ENCODE peak calls at places on chromosomes 6 and 20, in eight cellular contexts. V is stimulated activated CD4-positive, alpha-beta T cell treated with anti-CD3 and anti-CD28 coated beads, TNF-alpha, amount 100 ng/mL, for 24 hours; P is GM12865; Q is pancreas; C is activated naive CD4-positive, alpha-beta T cell treated with Interleukin-2 at 50 U/mL for 16 hours; Y is cardiac septum; B is GM20000; O is tibial artery. R is an unnamed sample.

GRCh38 chr6:50240986-50241385 is 191.3 kb upstream of the DEFB112 start:
- DNase-seq in P (no peak), Y (no peak), O (no peak), C (no peak), Q (no peak), B (no peak), V (no peak), R (no peak)

GRCh38 chr20:11454966-11455799 is 462.5 kb upstream of the BTBD3 start:
- DNase-seq in V (no peak), O (no peak), P (peak; percentile 35), Y (no peak), B (peak; percentile 11), C (no peak), Q (no peak), R (no peak)

GRCh38 chr20:5510446-5510845 is 193.7 kb upstream of the PROKR2 start:
- DNase-seq in B (no peak), O (no peak), Q (no peak), V (no peak), C (no peak), Y (no peak), P (no peak), R (no peak)

GRCh38 chr6:108752733-108753392 is 95.4 kb upstream of the ARMC2 start:
- DNase-seq in B (no peak), P (no peak), O (no peak), C (no peak), Y (no peak), V (no peak), Q (no peak), R (no peak)

GRCh38 chr6:133446789-133447188 is 205.6 kb downstream of the EYA4 start:
- DNase-seq in C (no peak), Y (no peak), O (no peak), V (no peak), P (no peak), Q (no peak), B (no peak), R (no peak)

GRCh38 chr6:110475255-110475654 is 1.2 kb downstream of the SLC22A16 start:
- DNase-seq in P (no peak), B (no peak), V (no peak), Y (no peak), C (no peak), Q (no peak), O (no peak), R (no peak)

GRCh38 chr6:6661684-6662083 is 73.2 kb downstream of the LY86 start:
- DNase-seq in Y (no peak), O (no peak), B (no peak), Q (no peak), P (no peak), C (no peak), V (no peak), R (no peak)

GRCh38 chr6:28683945-28684538 is 158.4 kb downstream of the GPX5 start:
- DNase-seq in Q (no peak), B (peak; percentile 32), V (no peak), P (peak; percentile 51), Y (no peak), O (no peak), C (peak; percentile 18), R (peak; percentile 56)

GRCh38 chr6:144635051-144635450 is 349.9 kb downstream of the UTRN start:
- DNase-seq in C (no peak), O (no peak), P (no peak), V (no peak), Q (no peak), Y (no peak), B (no peak), R (no peak)

GRCh38 chr6:107668826-107669474 is 155.2 kb downstream of the SCML4 start:
- DNase-seq in Q (no peak), P (peak; percentile 80), C (peak; percentile 35), V (no peak), O (no peak), Y (no peak), B (peak; percentile 76), R (no peak)

GRCh38 chr6:169969372-169970099 is 218.1 kb downstream of the ERMARD start:
- DNase-seq in Y (no peak), Q (peak; percentile 56), C (no peak), V (no peak), O (peak; percentile 46), P (no peak), B (no peak), R (no peak)

GRCh38 chr6:89508755-89509563 is 76.0 kb downstream of the ANKRD6 start:
- DNase-seq in C (no peak), Q (peak; percentile 22), P (no peak), Y (no peak), O (no peak), B (no peak), V (no peak), R (no peak)

GRCh38 chr20:60052322-60052721 is 94.1 kb downstream of the CDH26 start:
- DNase-seq in Q (no peak), V (no peak), P (no peak), B (no peak), C (no peak), O (no peak), Y (no peak), R (no peak)

GRCh38 chr20:46770330-46771194 is 61.1 kb downstream of the SLC2A10 start:
- DNase-seq in V (no peak), B (no peak), P (no peak), Q (no peak), O (no peak), Y (no peak), C (no peak), R (no peak)

GRCh38 chr6:124963416-124964083 is 1.3 kb downstream of the RNF217 start:
- DNase-seq in Y (no peak), P (no peak), O (no peak), V (no peak), C (no peak), B (peak; percentile 15), Q (no peak), R (peak; percentile 28)

GRCh38 chr6:6218246-6219085 is 102.0 kb downstream of the F13A1 start:
- DNase-seq in V (no peak), P (no peak), Y (no peak), O (no peak), Q (no peak), B (no peak), C (no peak), R (no peak)

GRCh38 chr20:15012551-15012950 is 675.1 kb upstream of the FLRT3 start:
- DNase-seq in P (no peak), C (no peak), V (no peak), Y (no peak), O (no peak), Q (no peak), B (no peak), R (no peak)

GRCh38 chr6:10511477-10511876 is 9.7 kb upstream of the GCNT2 start:
- DNase-seq in Y (no peak), C (no peak), B (no peak), V (no peak), P (no peak), Q (no peak), O (no peak), R (no peak)

GRCh38 chr6:84554706-84555105 is 209.7 kb downstream of the TBX18 start:
- DNase-seq in C (no peak), B (no peak), Y (no peak), P (no peak), O (no peak), V (no peak), Q (no peak), R (no peak)

GRCh38 chr6:119686240-119686639 is 336.7 kb upstream of the MAN1A1 start:
- DNase-seq in V (no peak), O (no peak), Y (no peak), C (no peak), Q (no peak), P (no peak), B (no peak), R (no peak)

GRCh38 chr6:87697581-87698552 is 4.2 kb downstream of the AKIRIN2 start:
- DNase-seq in C (no peak), O (no peak), P (peak; percentile 42), Y (no peak), V (no peak), B (no peak), Q (no peak), R (no peak)